ENCODE peak calls at places on chromosomes 12 and 14, in ten cellular contexts. Q is sigmoid colon, F is tibial artery, H is lower lobe of right lung, X is lower leg skin, L is uterus, J is adrenal gland, U is astrocyte of the spinal cord, K is ovary, N is endodermal cell. R is an unnamed sample.

GRCh38 chr12:116319851-116320621 is 42.5 kb upstream of the MED13L start:
- DNase-seq in Q (peak; percentile 96), F (peak; percentile 88), H (no peak), X (peak; percentile 86), L (peak; percentile 81), J (peak; percentile 43), U (peak; percentile 94), K (peak; percentile 72), N (no peak), R (peak; percentile 87)

GRCh38 chr14:104138098-104138890 is at the start of gene KIF26A:
- DNase-seq in Q (peak; percentile 60), F (peak; percentile 62), H (peak; percentile 44), X (no peak), L (no peak), J (no peak), U (no peak), K (peak; percentile 60), N (peak; percentile 89), R (no peak)

GRCh38 chr14:105450864-105451720 is 23.5 kb upstream of the CRIP2 start:
- DNase-seq in Q (no peak), F (no peak), H (peak; percentile 43), X (no peak), L (peak; percentile 13), J (no peak), U (no peak), K (no peak), N (no peak), R (no peak)

GRCh38 chr14:60630129-60630528 is 19.1 kb downstream of the SIX1 start:
- DNase-seq in Q (no peak), F (no peak), H (no peak), X (no peak), L (no peak), J (no peak), U (no peak), K (no peak), N (no peak), R (no peak)

GRCh38 chr12:3313066-3313465 is 177.9 kb upstream of the PRMT8 start:
- DNase-seq in Q (no peak), F (no peak), H (no peak), X (no peak), L (no peak), J (no peak), U (peak; percentile 60), K (peak; percentile 26), N (no peak), R (no peak)

GRCh38 chr12:49875115-49875720 is 28.5 kb downstream of the FAIM2 start:
- DNase-seq in Q (no peak), F (no peak), H (no peak), X (no peak), L (no peak), J (no peak), U (no peak), K (peak; percentile 25), N (peak; percentile 38), R (no peak)

GRCh38 chr12:104747330-104747729 is 210.8 kb downstream of the SLC41A2 start:
- DNase-seq in Q (no peak), F (no peak), H (no peak), X (no peak), L (no peak), J (no peak), U (no peak), K (no peak), N (peak; percentile 36), R (no peak)

GRCh38 chr12:131369094-131369845 is 341.6 kb upstream of the SFSWAP start:
- DNase-seq in Q (peak; percentile 32), F (peak; percentile 20), H (no peak), X (no peak), L (peak; percentile 12), J (no peak), U (no peak), K (peak; percentile 34), N (peak; percentile 33), R (no peak)

GRCh38 chr12:95646781-95647184 is 95.5 kb upstream of the USP44 start:
- DNase-seq in Q (no peak), F (no peak), H (no peak), X (no peak), L (no peak), J (no peak), U (peak; percentile 78), K (no peak), N (no peak), R (peak; percentile 71)

GRCh38 chr12:110688446-110689001 is 391 bp downstream of the HVCN1 start:
- DNase-seq in Q (no peak), F (no peak), H (no peak), X (no peak), L (no peak), J (no peak), U (no peak), K (no peak), N (no peak), R (no peak)

GRCh38 chr12:110689601-110690430 is 901 bp upstream of the HVCN1 start:
- DNase-seq in Q (peak; percentile 76), F (peak; percentile 74), H (peak; percentile 66), X (no peak), L (peak; percentile 57), J (no peak), U (no peak), K (peak; percentile 69), N (peak; percentile 92), R (peak; percentile 29)

GRCh38 chr12:110686294-110686903 is 2.5 kb downstream of the HVCN1 start:
- DNase-seq in Q (peak; percentile 32), F (no peak), H (no peak), X (no peak), L (no peak), J (no peak), U (no peak), K (no peak), N (no peak), R (no peak)

GRCh38 chr12:110687770-110688169 is 1.1 kb downstream of the HVCN1 start:
- DNase-seq in Q (peak; percentile 56), F (no peak), H (no peak), X (no peak), L (no peak), J (no peak), U (no peak), K (no peak), N (no peak), R (no peak)

DNA sequence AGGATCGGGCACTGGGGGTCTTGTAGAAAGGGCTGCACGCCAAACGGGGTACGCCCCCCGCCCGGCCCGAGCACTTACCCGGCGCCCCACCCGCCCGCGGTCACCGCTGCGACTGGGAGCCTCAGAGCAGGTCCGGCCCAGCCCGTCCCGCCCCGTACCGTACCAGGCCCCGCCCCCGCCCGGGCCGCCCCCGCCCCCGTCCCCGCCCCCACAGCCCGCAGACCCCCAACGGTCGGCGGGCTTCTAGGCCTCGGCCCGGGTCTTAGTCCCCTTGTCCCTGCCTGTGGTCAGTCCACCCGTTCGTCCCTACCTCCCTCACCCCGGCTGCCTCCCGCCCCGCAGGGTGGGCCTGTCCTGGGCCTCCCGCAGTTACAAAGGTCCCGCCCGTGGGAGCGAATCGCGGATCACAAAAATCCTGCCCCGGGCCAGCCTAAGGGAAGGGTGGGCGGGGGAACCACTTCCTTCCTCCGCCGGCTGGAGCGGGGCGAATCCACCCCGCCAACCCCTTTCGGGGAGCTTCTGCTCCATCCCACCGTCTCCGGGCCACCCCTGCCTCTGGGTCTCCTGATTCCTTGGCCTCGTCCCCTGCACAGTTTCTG is at the start of gene HVCN1:
- DNase-seq in Q (peak; percentile 81), F (peak; percentile 79), H (peak; percentile 80), X (peak; percentile 31), L (peak; percentile 64), J (peak; percentile 44), U (peak; percentile 9), K (peak; percentile 77), N (peak; percentile 92), R (no peak)
- TF ChIP-seq CTCF in Q (no peak), F (no peak), H (no peak), X (no peak), L (no peak), J (no peak), U (no peak), K (no peak), N (no peak), R (no peak)

GRCh38 chr14:61690039-61690438 is 5.3 kb upstream of the HIF1A start:
- DNase-seq in Q (no peak), F (no peak), H (no peak), X (no peak), L (no peak), J (no peak), U (no peak), K (no peak), N (no peak), R (no peak)
- H3K4me3 ChIP-seq in Q (no peak overlapping the region), F (no peak overlapping the region), H (no peak overlapping the region), X (no peak overlapping the region), L (no peak overlapping the region), J (no peak overlapping the region), U (no peak overlapping the region), K (no peak overlapping the region), N (no peak overlapping the region), R (no peak overlapping the region)

DNA sequence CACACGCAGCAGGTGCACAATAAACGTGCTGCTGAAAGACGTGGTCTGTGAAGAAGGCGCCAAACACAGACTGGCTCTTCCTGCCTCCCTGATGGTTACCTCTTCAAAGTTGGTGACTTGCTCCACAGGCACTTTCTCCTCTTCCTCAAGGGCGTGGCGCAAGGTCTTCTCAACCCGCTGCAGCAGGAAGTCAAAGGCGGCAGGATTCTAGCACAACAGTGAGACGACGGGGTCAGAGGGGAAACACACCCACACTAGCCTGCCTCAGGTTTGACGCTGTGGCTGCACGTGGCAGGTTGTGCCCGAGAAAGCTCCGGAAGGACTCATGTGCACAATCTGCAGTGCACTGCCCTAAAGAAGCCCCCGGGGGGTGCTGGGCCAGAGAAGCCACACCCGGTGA is 15.0 kb downstream of the POLE start:
- DNase-seq in Q (peak; percentile 46), F (peak; percentile 51), H (no peak), X (no peak), L (no peak), J (no peak), U (no peak), K (no peak), N (peak; percentile 43), R (no peak)
- TF ChIP-seq CTCF in Q (no peak), F (no peak), H (no peak), X (no peak), L (no peak), J (no peak), U (no peak), K (no peak), N (no peak), R (no peak)

GRCh38 chr12:113515082-113515856 is 43.6 kb upstream of the LHX5 start:
- DNase-seq in Q (no peak), F (no peak), H (no peak), X (no peak), L (no peak), J (no peak), U (no peak), K (no peak), N (peak; percentile 81), R (no peak)

GRCh38 chr12:113514602-113515001 is 42.9 kb upstream of the LHX5 start:
- DNase-seq in Q (no peak), F (no peak), H (no peak), X (no peak), L (no peak), J (no peak), U (no peak), K (no peak), N (no peak), R (no peak)

GRCh38 chr12:113524495-113524894 is 52.8 kb upstream of the LHX5 start:
- DNase-seq in Q (no peak), F (no peak), H (no peak), X (no peak), L (no peak), J (no peak), U (no peak), K (no peak), N (peak; percentile 88), R (no peak)

GRCh38 chr12:113525066-113525465 is 53.4 kb upstream of the LHX5 start:
- DNase-seq in Q (no peak), F (no peak), H (no peak), X (no peak), L (no peak), J (no peak), U (no peak), K (no peak), N (no peak), R (no peak)

GRCh38 chr12:113519464-113520191 is 48.0 kb upstream of the LHX5 start:
- DNase-seq in Q (no peak), F (no peak), H (no peak), X (no peak), L (no peak), J (no peak), U (no peak), K (no peak), N (no peak), R (no peak)
- H3K4me3 ChIP-seq in Q (no peak overlapping the region), F (no peak overlapping the region), H (no peak overlapping the region), X (no peak overlapping the region), L (no peak overlapping the region), J (no peak overlapping the region), U (no peak overlapping the region), K (no peak overlapping the region), N (no peak overlapping the region), R (no peak overlapping the region)

R was measured in fibroblast of pulmonary artery.